ENCODE peak calls at places on chromosomes 2 and 18, in seven cellular contexts. J, T, H, C, B, Y and U are unnamed samples.

GRCh38 chr2:60413819-60414178 is 139.7 kb downstream of the BCL11A start:
- DNase-seq in C (peak; percentile 78), J (no peak), H (no peak), Y (no peak), B (no peak), T (no peak), U (no peak)

GRCh38 chr2:178632729-178633128 is 152.5 kb downstream of the PLEKHA3 start:
- DNase-seq in C (no peak), H (no peak), T (no peak), Y (no peak), J (no peak), B (no peak), U (no peak)

GRCh38 chr2:158779621-158780020 is 15.5 kb upstream of the DAPL1 start:
- DNase-seq in B (peak; percentile 33), Y (no peak), C (no peak), J (no peak), H (no peak), T (no peak), U (no peak)

GRCh38 chr18:74820160-74820780 is 222.6 kb downstream of the ZNF407 start:
- DNase-seq in T (no peak), J (no peak), Y (no peak), H (no peak), C (no peak), B (no peak), U (no peak)

GRCh38 chr2:28586864-28587263 is 91.0 kb downstream of the PLB1 start:
- DNase-seq in B (no peak), J (no peak), T (no peak), H (no peak), Y (no peak), C (no peak), U (peak; percentile 81)

GRCh38 chr18:76958692-76959341 is 136.5 kb downstream of the ZNF236 start:
- DNase-seq in H (no peak), T (no peak), J (peak; percentile 10), C (no peak), B (no peak), Y (no peak), U (no peak)

GRCh38 chr2:29024882-29025430 is 43.9 kb downstream of the TOGARAM2 start:
- DNase-seq in T (no peak), J (no peak), H (no peak), B (no peak), Y (no peak), C (no peak), U (no peak)

GRCh38 chr2:137838255-137839092 is 125.8 kb upstream of the HNMT start:
- DNase-seq in T (peak; percentile 34), Y (no peak), H (peak; percentile 10), J (peak; percentile 64), B (no peak), C (no peak), U (no peak)

GRCh38 chr18:70420151-70420898 is 131.5 kb downstream of the SOCS6 start:
- DNase-seq in J (peak; percentile 93), Y (no peak), C (no peak), B (peak; percentile 23), H (peak; percentile 30), T (no peak), U (no peak)

GRCh38 chr2:41967426-41968181 is 80.2 kb upstream of the PKDCC start:
- DNase-seq in B (peak; percentile 40), T (no peak), C (no peak), H (no peak), Y (peak; percentile 64), J (peak; percentile 47), U (no peak)

GRCh38 chr18:22290004-22290403 is 120.6 kb downstream of the GATA6 start:
- DNase-seq in B (no peak), H (no peak), J (no peak), C (no peak), Y (no peak), T (no peak), U (no peak)

GRCh38 chr18:3067213-3068118 is 54.5 kb upstream of the LPIN2 start:
- DNase-seq in Y (no peak), B (no peak), C (no peak), T (no peak), H (no peak), J (no peak), U (peak; percentile 30)

GRCh38 chr2:197079414-197079813 is 152.9 kb upstream of the PGAP1 start:
- DNase-seq in H (no peak), C (no peak), Y (no peak), J (peak; percentile 31), T (no peak), B (peak; percentile 54), U (no peak)

GRCh38 chr18:55301196-55301540 is 286.8 kb downstream of the TCF4 start:
- DNase-seq in H (peak; percentile 31), T (no peak), B (no peak), C (no peak), Y (no peak), J (peak; percentile 68), U (no peak)

GRCh38 chr2:740446-741293 is 63.5 kb upstream of the TMEM18 start:
- DNase-seq in T (peak; percentile 99), J (peak; percentile 68), B (peak; percentile 94), H (peak; percentile 57), C (no peak), Y (peak; percentile 68), U (peak; percentile 6)

GRCh38 chr18:23238152-23238531 is 102.9 kb downstream of the CABLES1 start:
- DNase-seq in J (peak; percentile 81), H (no peak), T (no peak), Y (no peak), B (peak; percentile 71), C (no peak), U (no peak)

GRCh38 chr2:201698588-201699226 is at the start of gene MPP4:
- DNase-seq in Y (no peak), H (no peak), B (no peak), C (no peak), T (no peak), J (peak; percentile 25), U (no peak)

GRCh38 chr2:134401081-134401497 is 147.2 kb downstream of the MGAT5 start:
- DNase-seq in H (no peak), C (no peak), Y (peak; percentile 69), B (peak; percentile 33), T (no peak), J (no peak), U (no peak)

GRCh38 chr2:144515694-144516416 is 4.1 kb downstream of the ZEB2 start:
- DNase-seq in Y (peak; percentile 79), H (no peak), B (peak; percentile 51), T (peak; percentile 51), J (peak; percentile 75), C (no peak), U (peak; percentile 57)

GRCh38 chr2:10369269-10370255 is 66.9 kb downstream of the HPCAL1 start:
- DNase-seq in Y (no peak), J (no peak), B (no peak), C (no peak), T (no peak), H (no peak), U (no peak)

GRCh38 chr2:20411361-20411894 is 35.4 kb upstream of the RHOB start:
- DNase-seq in J (peak; percentile 84), Y (peak; percentile 89), B (peak; percentile 76), H (peak; percentile 46), C (no peak), T (peak; percentile 75), U (peak; percentile 89)

GRCh38 chr2:70959851-70960832 is 18.3 kb upstream of the ANKRD53 start:
- DNase-seq in J (no peak), T (no peak), Y (no peak), B (peak; percentile 9), C (no peak), H (no peak), U (peak; percentile 30)

GRCh38 chr2:224359569-224359968 is 42.3 kb downstream of the FAM124B start:
- DNase-seq in C (no peak), H (no peak), T (peak; percentile 28), J (no peak), B (no peak), Y (no peak), U (peak; percentile 32)

GRCh38 chr2:111121028-111121872 is 536 bp downstream of the BCL2L11 start:
- DNase-seq in Y (peak; percentile 72), T (peak; percentile 70), C (no peak), H (no peak), B (peak; percentile 27), J (peak; percentile 33), U (peak; percentile 61)

GRCh38 chr2:220065581-220065980 is 438.2 kb downstream of the SLC4A3 start:
- DNase-seq in B (no peak), H (no peak), T (no peak), C (no peak), J (no peak), Y (no peak), U (no peak)

GRCh38 chr2:42874838-42875801 is 82.7 kb upstream of the HAAO start:
- DNase-seq in B (peak; percentile 73), H (no peak), Y (peak; percentile 83), C (no peak), T (no peak), J (no peak), U (no peak)

GRCh38 chr2:27697660-27698059 is 34.0 kb downstream of the SLC4A1AP start:
- DNase-seq in B (no peak), Y (no peak), C (no peak), T (no peak), J (no peak), H (no peak), U (no peak)

GRCh38 chr2:12326449-12327190 is 390.1 kb upstream of the TRIB2 start:
- DNase-seq in H (no peak), T (no peak), J (no peak), C (no peak), Y (no peak), B (no peak), U (peak; percentile 22)
- TF ChIP-seq CTCF in H (no peak), T (peak; percentile 8), J (no peak), C (peak; percentile 28), Y (no peak), B (no peak), U (no peak)

GRCh38 chr2:108383146-108383830 is 5.5 kb downstream of the SULT1C4 start:
- DNase-seq in T (no peak), C (no peak), J (no peak), B (no peak), H (no peak), Y (no peak), U (no peak)
- TF ChIP-seq CTCF in T (no peak), C (no peak), J (no peak), B (no peak), H (no peak), Y (no peak), U (no peak)

GRCh38 chr2:211033765-211034164 is 477.4 kb downstream of the CPS1 start:
- DNase-seq in T (no peak), B (no peak), J (no peak), H (no peak), Y (no peak), C (no peak), U (no peak)
- TF ChIP-seq CTCF in T (peak; percentile 43), B (no peak), J (no peak), H (no peak), Y (peak; percentile 17), C (no peak), U (no peak)

DNA sequence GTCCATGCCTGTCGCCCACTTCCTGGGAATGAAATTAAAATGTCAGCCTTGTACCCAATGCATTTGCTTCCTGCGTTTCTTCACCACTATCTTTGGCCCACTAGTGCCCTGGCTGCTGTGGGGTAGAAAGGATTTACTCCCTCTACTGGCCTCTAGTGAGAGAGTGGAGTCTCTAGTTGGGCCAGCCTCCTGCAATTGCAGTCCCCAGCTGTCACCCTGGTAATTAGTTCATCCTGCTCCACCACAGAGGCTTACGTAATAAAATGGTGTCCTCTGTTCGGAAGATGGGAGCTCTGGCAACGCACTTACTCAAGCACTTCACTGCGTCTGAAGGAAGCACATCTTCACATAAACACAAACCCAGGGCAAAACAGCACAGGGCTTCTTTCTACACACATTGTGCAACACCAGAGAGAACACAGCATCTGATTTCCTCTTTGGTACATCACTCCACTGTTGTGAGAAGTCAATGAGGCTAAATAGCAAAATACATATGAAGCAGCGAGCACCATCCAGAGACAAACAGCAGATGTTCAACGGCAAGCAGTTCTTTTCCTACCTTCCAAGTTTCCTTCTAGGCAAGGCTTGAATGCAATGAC is 274.6 kb downstream of the LRATD1 start:
- DNase-seq in B (no peak), T (no peak), Y (no peak), H (no peak), J (no peak), C (no peak), U (no peak)
- TF ChIP-seq CTCF in B (no peak), T (no peak), Y (no peak), H (no peak), J (no peak), C (peak; percentile 24), U (no peak)